ENCODE peak calls at places on chromosome 4, in eight cellular contexts. D is type B pancreatic cell, F is endothelial cell, Z is progenitor cell of endocrine pancreas, L is glutamatergic neuron, U is suprapubic skin, C is nephron progenitor cell, E is ovary. O is an unnamed sample.

GRCh38 chr4:95129036-95129435 is 371.3 kb downstream of the BMPR1B start:
- DNase-seq in D (no peak), F (no peak), C (no peak), Z (no peak), L (no peak), E (no peak), U (no peak), O (no peak)

GRCh38 chr4:105107105-105107856 is 39.4 kb upstream of the TET2 start:
- DNase-seq in E (no peak), D (no peak), C (no peak), U (no peak), Z (no peak), L (peak), F (no peak), O (no peak)

GRCh38 chr4:62899607-62900364 is 1509.5 kb downstream of the TECRL start:
- DNase-seq in D (no peak), U (no peak), C (no peak), L (no peak), E (no peak), F (no peak), Z (no peak), O (no peak)

GRCh38 chr4:170256807-170257206 is 167.1 kb upstream of the AADAT start:
- DNase-seq in U (no peak), D (no peak), C (no peak), F (no peak), E (no peak), L (no peak), Z (no peak), O (no peak)

GRCh38 chr4:7822858-7823257 is 116.8 kb downstream of the AFAP1 start:
- DNase-seq in U (no peak), C (no peak), E (peak), L (no peak), Z (no peak), F (no peak), D (no peak), O (no peak)

GRCh38 chr4:169416997-169417396 is 146.2 kb upstream of the SH3RF1 start:
- DNase-seq in Z (no peak), E (no peak), D (no peak), C (no peak), U (no peak), F (no peak), L (no peak), O (no peak)

GRCh38 chr4:161936625-161937133 is 227.1 kb downstream of the FSTL5 start:
- DNase-seq in F (no peak), E (no peak), C (no peak), Z (no peak), U (no peak), L (no peak), D (no peak), O (no peak)

GRCh38 chr4:125639182-125639621 is 324.4 kb downstream of the FAT4 start:
- DNase-seq in U (no peak), Z (no peak), D (no peak), C (peak), L (no peak), F (no peak), E (no peak), O (no peak)

GRCh38 chr4:40458109-40458508 is 123.0 kb downstream of the CHRNA9 start:
- DNase-seq in E (no peak), Z (no peak), C (no peak), D (no peak), F (no peak), L (no peak), U (no peak), O (peak)

GRCh38 chr4:148026022-148026421 is 294.1 kb downstream of the ARHGAP10 start:
- DNase-seq in L (no peak), D (no peak), F (no peak), E (no peak), U (no peak), C (no peak), Z (no peak), O (no peak)

GRCh38 chr4:37717575-37717974 is 31.4 kb upstream of the RELL1 start:
- DNase-seq in D (no peak), Z (no peak), F (no peak), L (no peak), E (no peak), U (no peak), C (no peak), O (no peak)

GRCh38 chr4:176664964-176665363 is 127.8 kb downstream of the VEGFC start:
- DNase-seq in U (no peak), F (no peak), D (no peak), C (no peak), Z (no peak), L (no peak), E (no peak), O (no peak)

GRCh38 chr4:187903700-187904099 is 91.9 kb upstream of the ZFP42 start:
- DNase-seq in L (no peak), Z (no peak), F (no peak), C (no peak), D (no peak), E (no peak), U (no peak), O (no peak)

GRCh38 chr4:147814334-147814733 is 82.4 kb downstream of the ARHGAP10 start:
- DNase-seq in D (no peak), F (no peak), E (no peak), U (no peak), L (no peak), Z (no peak), C (no peak), O (no peak)

GRCh38 chr4:31461425-31461824 is 741.3 kb downstream of the PCDH7 start:
- DNase-seq in C (no peak), D (no peak), L (no peak), F (no peak), U (no peak), E (no peak), Z (no peak), O (no peak)

GRCh38 chr4:170128219-170128804 is 38.6 kb upstream of the AADAT start:
- DNase-seq in F (no peak), C (no peak), E (no peak), L (no peak), D (no peak), Z (no peak), U (no peak), O (no peak)

GRCh38 chr4:110184124-110184790 is 14.2 kb downstream of the ELOVL6 start:
- DNase-seq in Z (no peak), D (no peak), F (no peak), L (no peak), C (no peak), E (no peak), U (no peak), O (no peak)

GRCh38 chr4:21410372-21410771 is 538.2 kb downstream of the KCNIP4 start:
- DNase-seq in C (no peak), Z (no peak), U (no peak), E (no peak), F (no peak), D (no peak), L (no peak), O (no peak)

GRCh38 chr4:118957683-118958082 is 69.0 kb downstream of the SYNPO2 start:
- DNase-seq in C (no peak), L (no peak), Z (no peak), F (no peak), U (no peak), D (no peak), E (no peak), O (no peak)

GRCh38 chr4:118950929-118951570 is 62.4 kb downstream of the SYNPO2 start:
- DNase-seq in C (no peak), F (no peak), Z (no peak), D (no peak), U (no peak), E (no peak), L (no peak), O (no peak)

GRCh38 chr4:118953276-118953675 is 64.6 kb downstream of the SYNPO2 start:
- DNase-seq in F (no peak), E (no peak), L (no peak), U (no peak), C (no peak), D (no peak), Z (no peak), O (no peak)

GRCh38 chr4:118955515-118955914 is 66.9 kb downstream of the SYNPO2 start:
- DNase-seq in Z (no peak), C (no peak), E (no peak), L (no peak), U (no peak), D (no peak), F (no peak), O (no peak)

GRCh38 chr4:118954246-118954645 is 65.6 kb downstream of the SYNPO2 start:
- DNase-seq in Z (no peak), D (no peak), L (no peak), U (no peak), C (no peak), E (no peak), F (no peak), O (no peak)
- TF ChIP-seq CTCF in Z (peak), D (peak), L (no peak), U (no peak), C (no peak), E (peak), F (no peak), O (peak)

GRCh38 chr4:116229420-116229819 is 856.0 kb downstream of the TRAM1L1 start:
- DNase-seq in D (no peak), Z (no peak), E (no peak), C (no peak), F (no peak), U (no peak), L (no peak), O (no peak)
- TF ChIP-seq CTCF in D (no peak), Z (no peak), E (no peak), C (no peak), F (no peak), U (no peak), L (no peak), O (no peak)

GRCh38 chr4:1683903-1684755 is at the start of gene FAM53A:
- DNase-seq in E (peak), F (peak), Z (peak), U (peak), C (peak), L (peak), D (peak), O (peak)

GRCh38 chr4:1684756-1685603 is 867 bp upstream of the FAM53A start:
- DNase-seq in Z (no peak), U (no peak), E (peak), D (no peak), F (no peak), L (no peak), C (no peak), O (no peak)

GRCh38 chr4:1682860-1683259 is 1.3 kb downstream of the FAM53A start:
- DNase-seq in F (no peak), C (no peak), E (no peak), Z (no peak), U (no peak), D (no peak), L (no peak), O (no peak)

GRCh38 chr4:1685604-1686150 is 1.6 kb upstream of the FAM53A start:
- DNase-seq in D (no peak), Z (no peak), U (no peak), L (no peak), E (no peak), F (no peak), C (no peak), O (no peak)

DNA sequence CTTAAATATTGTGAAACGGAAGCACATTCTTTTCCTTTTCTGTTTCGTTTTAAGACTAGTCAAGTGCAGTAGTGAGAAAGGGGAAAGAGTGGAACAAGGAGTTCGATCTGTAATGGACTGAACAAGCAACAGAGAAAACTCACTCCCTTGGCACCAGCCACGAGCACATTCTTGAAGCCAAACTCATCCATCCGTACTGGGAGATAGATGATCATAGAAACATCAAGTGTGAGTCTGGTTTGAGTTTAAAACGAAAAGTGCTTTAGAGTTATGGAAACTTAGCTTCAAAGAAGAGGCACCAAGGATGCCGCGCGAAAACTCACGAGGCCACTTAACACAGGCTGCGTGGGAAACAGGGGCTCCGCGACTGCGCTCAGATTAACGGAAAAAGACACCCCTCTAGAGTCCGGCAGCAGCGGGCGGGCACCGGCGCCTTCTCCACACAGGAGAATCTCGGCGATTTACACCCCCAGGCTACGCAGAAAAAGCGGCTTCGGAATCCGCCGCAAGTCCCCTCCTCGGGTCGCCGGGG is 676 bp downstream of the FAM53A start:
- DNase-seq in D (peak), E (peak), L (peak), C (no peak), Z (no peak), F (peak), U (no peak), O (no peak)
- TF ChIP-seq CTCF in D (no peak), E (no peak), L (no peak), C (no peak), Z (no peak), F (no peak), U (no peak), O (no peak)

DNA sequence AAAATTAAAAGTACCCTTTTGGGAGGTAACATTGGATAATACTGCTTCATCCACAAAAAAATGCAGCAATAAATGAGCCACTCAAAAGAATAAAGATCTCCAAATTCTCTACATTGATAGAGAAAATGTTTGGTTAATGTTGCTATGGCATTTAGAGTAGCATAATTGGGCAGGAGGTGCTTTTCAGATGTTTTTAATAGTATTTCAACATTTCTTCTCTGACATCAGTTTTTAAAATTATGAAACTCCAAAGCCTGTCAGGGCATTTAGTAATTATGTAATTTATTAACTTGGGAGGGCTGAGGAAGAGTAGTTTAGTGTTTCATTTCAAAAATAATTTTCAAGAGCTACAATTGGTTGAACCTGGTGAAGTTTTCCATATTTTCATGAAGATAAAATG is 211.3 kb upstream of the INTU start:
- DNase-seq in D (no peak), E (no peak), Z (no peak), L (no peak), C (no peak), U (no peak), F (no peak), O (no peak)
- TF ChIP-seq CTCF in D (no peak), E (no peak), Z (no peak), L (no peak), C (no peak), U (no peak), F (no peak), O (no peak)

GRCh38 chr4:85498068-85498733 is 23.3 kb downstream of the ARHGAP24 start:
- DNase-seq in D (no peak), U (peak), L (no peak), E (no peak), Z (no peak), F (no peak), C (no peak), O (peak)

GRCh38 chr4:85496933-85497332 is 22.0 kb downstream of the ARHGAP24 start:
- DNase-seq in L (no peak), F (no peak), U (no peak), Z (no peak), C (no peak), E (no peak), D (no peak), O (no peak)

GRCh38 chr4:85500110-85500867 is 25.3 kb downstream of the ARHGAP24 start:
- DNase-seq in L (no peak), D (no peak), C (no peak), U (no peak), E (no peak), F (no peak), Z (no peak), O (no peak)

GRCh38 chr4:85496146-85496849 is 21.3 kb downstream of the ARHGAP24 start:
- DNase-seq in F (no peak), D (no peak), C (no peak), L (no peak), E (no peak), Z (no peak), U (no peak), O (no peak)

DNA sequence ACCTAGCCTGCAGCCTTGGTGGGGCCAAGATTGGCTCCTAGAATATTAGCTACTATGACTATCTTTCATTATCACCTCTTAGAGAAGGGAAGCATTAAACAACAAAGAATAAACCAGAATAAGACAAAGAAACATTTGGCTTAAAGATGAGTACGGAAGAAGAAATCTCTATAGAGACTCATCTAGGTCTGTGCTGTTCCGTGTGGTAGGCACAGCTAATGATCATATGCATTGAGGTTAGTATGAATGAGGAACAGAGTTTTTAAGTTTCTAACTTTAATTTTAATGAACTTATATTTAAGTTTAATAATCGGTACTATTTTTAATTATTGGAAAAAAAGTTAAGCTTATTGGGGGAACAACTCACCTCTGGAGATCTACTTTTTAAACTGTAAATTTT is 24.6 kb downstream of the ARHGAP24 start:
- DNase-seq in C (no peak), U (no peak), L (no peak), E (no peak), F (no peak), D (no peak), Z (no peak), O (no peak)
- TF ChIP-seq CTCF in C (no peak), U (no peak), L (no peak), E (no peak), F (no peak), D (no peak), Z (no peak), O (no peak)

DNA sequence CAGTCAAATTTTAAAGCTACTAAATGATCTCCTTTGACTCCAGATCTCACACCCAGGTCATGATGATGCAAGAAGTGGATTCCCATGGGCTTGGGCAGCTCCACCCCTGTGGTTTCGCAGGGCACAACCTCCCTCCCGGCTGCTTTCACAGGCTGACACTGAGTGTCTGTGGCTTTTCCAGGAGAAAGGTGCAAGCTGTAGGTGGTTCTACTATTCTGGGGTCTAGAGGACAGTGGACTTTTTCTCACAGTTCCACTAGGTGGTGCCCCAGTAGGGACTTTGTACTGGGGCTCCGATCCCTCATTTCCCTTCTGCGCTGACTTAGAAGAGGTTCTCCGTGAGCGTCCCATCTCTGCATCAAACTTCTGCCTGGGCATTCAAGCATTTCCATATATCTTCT is 845.2 kb downstream of the PCDH18 start:
- DNase-seq in C (no peak), L (no peak), D (no peak), U (no peak), E (no peak), Z (no peak), F (no peak), O (no peak)
- TF ChIP-seq CTCF in C (no peak), L (no peak), D (no peak), U (no peak), E (no peak), Z (no peak), F (no peak), O (no peak)

GRCh38 chr4:116183241-116183640 is 902.1 kb downstream of the TRAM1L1 start:
- DNase-seq in E (no peak), D (no peak), U (no peak), C (no peak), L (no peak), Z (no peak), F (no peak), O (no peak)
- TF ChIP-seq CTCF in E (no peak), D (no peak), U (no peak), C (no peak), L (no peak), Z (no peak), F (no peak), O (no peak)

GRCh38 chr4:5710065-5710961 is 688 bp upstream of the EVC start:
- DNase-seq in F (peak), D (no peak), E (no peak), L (no peak), U (no peak), Z (no peak), C (no peak), O (no peak)
- TF ChIP-seq CTCF in F (peak), D (peak), E (peak), L (peak), U (no peak), Z (peak), C (no peak), O (no peak)

DNA sequence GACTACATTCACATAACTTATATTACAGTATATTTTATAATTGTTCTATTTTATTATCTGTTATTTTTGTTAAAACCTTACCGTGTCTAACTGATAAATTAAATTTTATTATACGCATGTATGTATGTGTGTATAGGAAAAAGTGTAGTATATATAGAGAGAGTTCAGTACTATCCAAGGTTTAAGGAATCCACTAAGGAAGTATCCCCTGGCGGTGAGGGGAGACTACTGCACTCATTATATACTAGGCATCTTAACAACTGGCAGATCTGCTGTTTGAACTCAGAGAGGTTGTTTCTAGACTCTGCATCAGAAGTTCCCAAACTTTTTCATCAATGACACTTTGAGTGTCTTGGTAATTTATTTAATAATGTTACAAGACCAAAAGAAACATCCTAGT is 70.9 kb downstream of the NDST4 start:
- DNase-seq in F (no peak), Z (no peak), L (no peak), D (no peak), C (no peak), E (no peak), U (no peak), O (no peak)
- TF ChIP-seq CTCF in F (peak), Z (peak), L (peak), D (peak), C (peak), E (no peak), U (no peak), O (no peak)

O was measured in GM10248.